ENCODE peak calls at places on chromosomes 16 and 17, in four cellular contexts. J is OCI-M1; B is spleen; O is stimulated activated CD4-positive, alpha-beta T cell treated with anti-CD3 and anti-CD28 coated beads, Interleukin-4, amount 100 ng/mL, for 4 hours. E is an unnamed sample.
A peak's percentile ranks its signal among the peaks of the same experiment; 100 is the strongest.

GRCh38 chr17:47851764-47852112 is 775 bp upstream of the SP6 start:
- DNase-seq in J (no peak), B (no peak), O (no peak), E (peak; percentile 41)

GRCh38 chr17:6555331-6556120 is 829 bp downstream of the PITPNM3 start:
- DNase-seq in J (no peak), B (no peak), O (peak; percentile 12), E (no peak)

GRCh38 chr16:89860747-89861304 is 12.6 kb upstream of the TCF25 start:
- DNase-seq in J (peak; percentile 87), B (peak; percentile 94), O (peak; percentile 61), E (peak; percentile 96)

GRCh38 chr17:73639926-73640325 is 4.3 kb downstream of the SDK2 start:
- DNase-seq in J (no peak), B (peak; percentile 33), O (no peak), E (no peak)

GRCh38 chr17:40753804-40754203 is 1.3 kb downstream of the KRT25 start:
- DNase-seq in J (no peak), B (no peak), O (no peak), E (no peak)

GRCh38 chr17:5757306-5757907 is 173.1 kb upstream of the NLRP1 start:
- DNase-seq in J (no peak), B (no peak), O (no peak), E (no peak)

GRCh38 chr17:74296548-74296936 is 22.5 kb downstream of the DNAI2 start:
- DNase-seq in J (peak; percentile 96), B (no peak), O (no peak), E (peak; percentile 87)

GRCh38 chr17:50665838-50666237 is 31.2 kb downstream of the ABCC3 start:
- DNase-seq in J (no peak), B (no peak), O (no peak), E (no peak)

GRCh38 chr17:42573095-42573494 is 4.4 kb downstream of the PSMC3IP start:
- DNase-seq in J (no peak), B (no peak), O (no peak), E (no peak)

GRCh38 chr16:89848974-89849373 is 20.7 kb downstream of the SPIRE2 start:
- DNase-seq in J (no peak), B (no peak), O (no peak), E (no peak)

GRCh38 chr17:83122834-83123233 is 43.4 kb downstream of the METRNL start:
- DNase-seq in J (no peak), B (peak; percentile 54), O (no peak), E (no peak)

GRCh38 chr16:74811911-74812310 is 37.3 kb upstream of the FA2H start:
- DNase-seq in J (no peak), B (no peak), O (no peak), E (no peak)

GRCh38 chr17:8997994-8998628 is 23.2 kb upstream of the NTN1 start:
- DNase-seq in J (peak; percentile 85), B (peak; percentile 93), O (peak; percentile 68), E (peak; percentile 69)

GRCh38 chr16:86707581-86707980 is 129.2 kb downstream of the FOXL1 start:
- DNase-seq in J (no peak), B (no peak), O (no peak), E (no peak)

GRCh38 chr16:27311449-27311831 is 2.3 kb upstream of the IL4R start:
- DNase-seq in J (no peak), B (no peak), O (no peak), E (no peak)

E was measured in K562.